ENCODE peak calls at places on chromosomes 16 and 17, in five cellular contexts. One of them, this sample, is unnamed. For H3K4me1, the result is how much of the 10 kb centered on the place peaks cover.

GRCh38 chr16:12231666-12232065 is 255.1 kb downstream of the SNX29 start:
- DNase-seq in left ventricle myocardium inferior: no peak
- DNase-seq in A549: peak
- DNase-seq in neural progenitor cell: no peak
- DNase-seq in mammary epithelial cell: peak
- DNase-seq in this sample: no peak

GRCh38 chr17:8630227-8630801 is at the start of gene MYH10:
- DNase-seq in left ventricle myocardium inferior: no peak
- DNase-seq in A549: no peak
- DNase-seq in neural progenitor cell: no peak
- DNase-seq in mammary epithelial cell: no peak
- DNase-seq in this sample: no peak

GRCh38 chr17:27339836-27340550 is 46.1 kb downstream of the WSB1 start:
- DNase-seq in left ventricle myocardium inferior: no peak
- DNase-seq in A549: peak
- DNase-seq in neural progenitor cell: no peak
- DNase-seq in mammary epithelial cell: peak
- DNase-seq in this sample: peak

GRCh38 chr16:85449195-85449884 is 163.8 kb upstream of the GSE1 start:
- DNase-seq in left ventricle myocardium inferior: no peak
- DNase-seq in A549: no peak
- DNase-seq in neural progenitor cell: no peak
- DNase-seq in mammary epithelial cell: no peak
- DNase-seq in this sample: no peak

GRCh38 chr17:64398330-64398729 is 7.7 kb upstream of the PECAM1 start:
- DNase-seq in left ventricle myocardium inferior: no peak
- DNase-seq in A549: no peak
- DNase-seq in neural progenitor cell: no peak
- DNase-seq in mammary epithelial cell: no peak
- DNase-seq in this sample: no peak

GRCh38 chr16:86740817-86741799 is 162.8 kb downstream of the FOXL1 start:
- DNase-seq in left ventricle myocardium inferior: peak
- DNase-seq in A549: peak
- DNase-seq in neural progenitor cell: peak
- DNase-seq in mammary epithelial cell: no peak
- DNase-seq in this sample: no peak

GRCh38 chr17:6815775-6816174 is 15.8 kb downstream of the TEKT1 start:
- DNase-seq in left ventricle myocardium inferior: no peak
- DNase-seq in A549: no peak
- DNase-seq in neural progenitor cell: no peak
- DNase-seq in mammary epithelial cell: no peak
- DNase-seq in this sample: no peak

GRCh38 chr16:53061256-53061655 is 6.5 kb downstream of the CHD9 start:
- DNase-seq in left ventricle myocardium inferior: no peak
- DNase-seq in A549: no peak
- DNase-seq in neural progenitor cell: no peak
- DNase-seq in mammary epithelial cell: no peak
- DNase-seq in this sample: no peak

GRCh38 chr16:69890114-69890890 is 60.8 kb upstream of the CLEC18A start:
- DNase-seq in left ventricle myocardium inferior: peak
- DNase-seq in A549: no peak
- DNase-seq in neural progenitor cell: peak
- DNase-seq in mammary epithelial cell: peak
- DNase-seq in this sample: no peak

GRCh38 chr16:28572659-28573510 is 19.2 kb downstream of the SGF29 start:
- DNase-seq in left ventricle myocardium inferior: peak
- DNase-seq in A549: no peak
- DNase-seq in neural progenitor cell: peak
- DNase-seq in mammary epithelial cell: no peak
- DNase-seq in this sample: no peak

GRCh38 chr16:35743101-35743692 is 2283.8 kb downstream of the TP53TG3F start:
- DNase-seq in left ventricle myocardium inferior: no peak
- DNase-seq in A549: no peak
- DNase-seq in neural progenitor cell: no peak
- DNase-seq in mammary epithelial cell: no peak
- DNase-seq in this sample: no peak

GRCh38 chr16:8936421-8936820 is 27.3 kb downstream of the USP7 start:
- DNase-seq in left ventricle myocardium inferior: no peak
- DNase-seq in A549: peak
- DNase-seq in neural progenitor cell: peak
- DNase-seq in mammary epithelial cell: peak
- DNase-seq in this sample: peak

GRCh38 chr17:29027521-29027920 is 15.4 kb upstream of the PIPOX start:
- DNase-seq in left ventricle myocardium inferior: no peak
- DNase-seq in A549: no peak
- DNase-seq in neural progenitor cell: no peak
- DNase-seq in mammary epithelial cell: no peak
- DNase-seq in this sample: no peak

GRCh38 chr17:28174352-28175046 is 132.0 kb downstream of the NLK start:
- DNase-seq in left ventricle myocardium inferior: no peak
- DNase-seq in A549: no peak
- DNase-seq in neural progenitor cell: no peak
- DNase-seq in mammary epithelial cell: peak
- DNase-seq in this sample: no peak

GRCh38 chr17:29145289-29146058 is 34.7 kb downstream of the MYO18A start:
- DNase-seq in left ventricle myocardium inferior: peak
- DNase-seq in A549: peak
- DNase-seq in neural progenitor cell: peak
- DNase-seq in mammary epithelial cell: peak
- DNase-seq in this sample: no peak

GRCh38 chr17:65594585-65594940 is 33.1 kb upstream of the AXIN2 start:
- DNase-seq in left ventricle myocardium inferior: no peak
- DNase-seq in A549: no peak
- DNase-seq in neural progenitor cell: no peak
- DNase-seq in mammary epithelial cell: no peak
- DNase-seq in this sample: no peak

GRCh38 chr17:39576187-39576586 is 31.5 kb downstream of the NEUROD2 start:
- DNase-seq in left ventricle myocardium inferior: no peak
- DNase-seq in A549: peak
- DNase-seq in neural progenitor cell: peak
- DNase-seq in mammary epithelial cell: no peak
- DNase-seq in this sample: no peak

GRCh38 chr17:1005361-1005946 is 8.5 kb downstream of the TIMM22 start:
- DNase-seq in left ventricle myocardium inferior: peak
- DNase-seq in A549: no peak
- DNase-seq in neural progenitor cell: no peak
- DNase-seq in mammary epithelial cell: no peak
- DNase-seq in this sample: no peak

GRCh38 chr16:11089504-11090124 is 145.2 kb downstream of the CLEC16A start:
- DNase-seq in left ventricle myocardium inferior: no peak
- DNase-seq in A549: no peak
- DNase-seq in neural progenitor cell: no peak
- DNase-seq in mammary epithelial cell: no peak
- DNase-seq in this sample: no peak

GRCh38 chr17:3796822-3797170 is 4.2 kb downstream of the ITGAE start:
- DNase-seq in left ventricle myocardium inferior: no peak
- DNase-seq in A549: no peak
- DNase-seq in neural progenitor cell: no peak
- DNase-seq in mammary epithelial cell: no peak
- DNase-seq in this sample: no peak

GRCh38 chr16:65660390-65660789 is 538.5 kb upstream of the CDH11 start:
- DNase-seq in left ventricle myocardium inferior: no peak
- DNase-seq in A549: no peak
- DNase-seq in neural progenitor cell: no peak
- DNase-seq in mammary epithelial cell: peak
- DNase-seq in this sample: peak

GRCh38 chr17:55575058-55575606 is 63.9 kb upstream of the SMIM36 start:
- DNase-seq in left ventricle myocardium inferior: no peak
- DNase-seq in A549: no peak
- DNase-seq in neural progenitor cell: no peak
- DNase-seq in mammary epithelial cell: no peak
- DNase-seq in this sample: no peak

GRCh38 chr17:55576237-55576998 is 65.2 kb upstream of the SMIM36 start:
- DNase-seq in left ventricle myocardium inferior: no peak
- DNase-seq in A549: peak
- DNase-seq in neural progenitor cell: no peak
- DNase-seq in mammary epithelial cell: peak
- DNase-seq in this sample: no peak

GRCh38 chr17:55580596-55581133 is 69.4 kb upstream of the SMIM36 start:
- DNase-seq in left ventricle myocardium inferior: no peak
- DNase-seq in A549: no peak
- DNase-seq in neural progenitor cell: no peak
- DNase-seq in mammary epithelial cell: no peak
- DNase-seq in this sample: no peak

GRCh38 chr17:55577011-55577586 is 65.8 kb upstream of the SMIM36 start:
- DNase-seq in left ventricle myocardium inferior: peak
- DNase-seq in A549: no peak
- DNase-seq in neural progenitor cell: no peak
- DNase-seq in mammary epithelial cell: peak
- DNase-seq in this sample: no peak

DNA sequence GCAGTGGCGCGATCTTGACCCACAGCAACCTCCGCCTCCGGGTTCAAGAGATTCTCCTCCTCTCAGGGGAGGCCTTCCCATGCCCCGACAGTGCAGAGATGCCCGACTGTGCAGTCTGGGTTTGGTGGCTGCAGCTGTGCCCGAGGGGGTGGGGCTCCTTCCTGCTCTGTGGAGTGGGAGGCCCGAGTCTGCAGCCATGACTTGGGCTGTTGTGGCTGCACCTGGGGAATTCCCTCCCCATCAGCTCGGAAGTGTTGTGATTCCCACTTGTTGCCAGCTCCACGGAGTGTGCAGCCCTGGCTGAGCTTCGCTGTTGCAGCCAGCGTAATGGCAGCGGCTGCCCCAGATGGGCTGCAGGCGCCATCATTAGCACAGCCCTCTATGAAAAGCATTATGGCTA is 66.4 kb upstream of the SMIM36 start:
- DNase-seq in left ventricle myocardium inferior: peak
- DNase-seq in A549: no peak
- DNase-seq in neural progenitor cell: no peak
- DNase-seq in mammary epithelial cell: peak
- DNase-seq in this sample: no peak
- H3K27ac ChIP-seq in left ventricle myocardium inferior: peak
- H3K27ac ChIP-seq in A549: no peak
- H3K27ac ChIP-seq in neural progenitor cell: no peak
- H3K27ac ChIP-seq in mammary epithelial cell: peak
- H3K27ac ChIP-seq in this sample: no peak

GRCh38 chr17:81591971-81592370 is 39.8 kb upstream of the FAAP100 start:
- DNase-seq in left ventricle myocardium inferior: no peak
- DNase-seq in A549: no peak
- DNase-seq in neural progenitor cell: no peak
- DNase-seq in mammary epithelial cell: no peak
- DNase-seq in this sample: no peak

GRCh38 chr17:81586096-81586495 is 33.9 kb upstream of the FAAP100 start:
- DNase-seq in left ventricle myocardium inferior: no peak
- DNase-seq in A549: no peak
- DNase-seq in neural progenitor cell: no peak
- DNase-seq in mammary epithelial cell: no peak
- DNase-seq in this sample: no peak

GRCh38 chr17:81590121-81590520 is 38.0 kb upstream of the FAAP100 start:
- DNase-seq in left ventricle myocardium inferior: no peak
- DNase-seq in A549: no peak
- DNase-seq in neural progenitor cell: no peak
- DNase-seq in mammary epithelial cell: no peak
- DNase-seq in this sample: no peak

GRCh38 chr17:81593105-81593871 is 41.1 kb upstream of the FAAP100 start:
- DNase-seq in left ventricle myocardium inferior: no peak
- DNase-seq in A549: no peak
- DNase-seq in neural progenitor cell: no peak
- DNase-seq in mammary epithelial cell: no peak
- DNase-seq in this sample: no peak

DNA sequence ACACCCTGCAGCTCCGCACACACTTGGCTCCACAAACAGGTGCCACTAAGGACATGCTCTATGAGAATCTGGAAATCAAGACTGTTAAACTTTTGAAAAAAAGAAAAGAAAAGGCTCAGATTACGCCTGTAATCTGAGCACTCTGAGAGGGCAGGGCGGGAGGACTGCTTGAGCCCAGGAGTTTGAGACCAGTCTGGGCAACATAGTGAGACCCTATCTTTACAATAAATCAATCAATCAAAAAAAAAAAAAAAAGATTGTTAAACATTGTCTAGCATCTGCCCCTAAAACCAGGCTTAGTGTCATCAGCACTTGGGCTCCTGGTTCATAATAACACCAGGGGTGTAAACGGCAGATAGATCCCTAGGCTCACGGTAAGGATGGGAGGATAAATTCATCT is 37.5 kb upstream of the FAAP100 start:
- DNase-seq in left ventricle myocardium inferior: no peak
- DNase-seq in A549: no peak
- DNase-seq in neural progenitor cell: no peak
- DNase-seq in mammary epithelial cell: no peak
- DNase-seq in this sample: no peak
- TF ChIP-seq CTCF in left ventricle myocardium inferior: no peak
- TF ChIP-seq CTCF in A549: no peak
- TF ChIP-seq CTCF in neural progenitor cell: no peak
- TF ChIP-seq CTCF in mammary epithelial cell: no peak
- TF ChIP-seq CTCF in this sample: no peak

DNA sequence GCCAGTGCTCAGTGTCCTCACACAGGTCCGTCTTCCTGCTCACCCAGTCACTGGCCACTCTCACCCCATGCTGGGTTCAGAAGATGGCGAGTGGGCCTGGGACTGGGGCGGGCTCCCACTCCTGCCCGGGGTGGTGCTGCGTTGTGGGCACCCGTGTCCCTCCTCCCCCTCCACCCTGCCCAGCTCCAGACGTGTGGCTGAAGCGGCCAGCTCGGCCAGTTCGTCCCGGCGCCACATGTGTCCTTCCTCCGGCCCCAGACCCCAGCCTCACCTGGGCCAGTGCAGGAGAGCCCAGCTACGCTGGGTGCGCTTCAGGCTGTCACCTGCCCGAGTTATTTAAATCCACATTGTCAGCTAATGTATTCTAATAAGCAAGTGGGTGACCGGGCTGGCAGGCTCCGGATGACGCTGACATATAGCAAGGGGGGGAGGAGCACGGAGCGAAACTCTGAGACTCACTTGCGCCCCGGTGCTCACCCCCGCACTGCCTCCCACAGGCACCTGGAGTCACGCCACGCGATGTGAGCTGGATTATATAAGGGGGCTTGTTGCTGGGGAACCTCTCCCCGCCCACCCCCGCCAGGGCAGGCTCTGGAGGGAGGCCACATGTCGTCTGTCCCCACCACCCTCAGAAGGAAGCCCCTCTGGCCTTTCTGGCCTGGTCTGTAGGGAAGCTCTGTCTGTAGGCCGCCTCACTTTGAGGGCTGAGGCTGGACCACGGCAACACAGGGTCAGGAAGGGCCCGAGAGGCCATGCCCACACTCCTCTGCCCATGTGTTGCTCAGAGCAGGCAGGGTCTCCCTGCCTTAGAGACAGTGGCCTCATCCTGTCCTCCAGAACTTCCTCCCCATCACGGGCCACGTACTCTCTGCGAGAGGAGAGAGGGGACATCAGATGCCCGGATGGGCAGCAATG is 7.1 kb upstream of the BAIAP2 start:
- DNase-seq in left ventricle myocardium inferior: no peak
- DNase-seq in A549: no peak
- DNase-seq in neural progenitor cell: no peak
- DNase-seq in mammary epithelial cell: no peak
- DNase-seq in this sample: no peak
- H3K4me1 ChIP-seq in left ventricle myocardium inferior: under half
- H3K4me1 ChIP-seq in A549: under half
- H3K4me1 ChIP-seq in neural progenitor cell: under half
- H3K4me1 ChIP-seq in mammary epithelial cell: under half
- H3K4me1 ChIP-seq in this sample: under half

DNA sequence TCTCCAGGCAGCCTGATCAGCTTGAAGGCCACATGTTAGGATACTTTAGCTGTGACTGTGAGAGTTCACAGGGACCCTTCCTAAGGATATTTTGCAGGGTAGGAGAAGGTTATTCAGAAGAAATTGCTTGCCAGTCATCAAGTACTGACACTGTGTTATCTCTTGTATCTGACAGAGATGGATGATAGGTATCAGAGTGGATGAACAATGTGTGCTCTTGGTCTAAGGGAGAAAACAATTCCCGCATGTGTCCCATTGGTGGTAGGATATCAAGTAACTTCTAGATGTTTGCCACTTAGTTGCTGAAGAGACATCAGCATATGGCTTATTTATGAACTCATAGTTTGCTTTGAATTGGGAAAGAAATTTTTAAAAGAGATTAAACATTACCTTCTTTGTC is 219.3 kb downstream of the SPECC1 start:
- DNase-seq in left ventricle myocardium inferior: no peak
- DNase-seq in A549: no peak
- DNase-seq in neural progenitor cell: no peak
- DNase-seq in mammary epithelial cell: no peak
- DNase-seq in this sample: no peak
- H3K27ac ChIP-seq in left ventricle myocardium inferior: no peak
- H3K27ac ChIP-seq in A549: peak
- H3K27ac ChIP-seq in neural progenitor cell: no peak
- H3K27ac ChIP-seq in mammary epithelial cell: no peak
- H3K27ac ChIP-seq in this sample: no peak

This sample was measured in keratinocyte.